ENCODE peak calls at places on chromosome 11, in six cellular contexts. H is effector memory CD4-positive, alpha-beta T cell; I is testis; V is Caco-2; W is PC-3; D is MM.1S. Z is an unnamed sample.

GRCh38 chr11:1207451-1208360 is 15.2 kb upstream of the MUC5B start:
- DNase-seq in H (no peak), I (no peak), V (no peak), W (no peak), D (no peak), Z (no peak)

GRCh38 chr11:14336507-14337503 is 22.2 kb downstream of the RRAS2 start:
- DNase-seq in H (no peak), I (no peak), V (no peak), W (peak; percentile 96), D (no peak), Z (no peak)

GRCh38 chr11:68266936-68267880 is 4.6 kb downstream of the C11orf24 start:
- DNase-seq in H (no peak), I (no peak), V (no peak), W (no peak), D (no peak), Z (no peak)

GRCh38 chr11:120304526-120304925 is 20.6 kb upstream of the TLCD5 start:
- DNase-seq in H (no peak), I (no peak), V (no peak), W (peak; percentile 83), D (no peak), Z (no peak)

GRCh38 chr11:119807402-119807801 is 78.4 kb upstream of the NECTIN1 start:
- DNase-seq in H (no peak), I (no peak), V (no peak), W (no peak), D (no peak), Z (no peak)

GRCh38 chr11:74650498-74650897 is 58.1 kb downstream of the POLD3 start:
- DNase-seq in H (no peak), I (no peak), V (no peak), W (no peak), D (no peak), Z (no peak)

GRCh38 chr11:31958086-31958735 is 132.7 kb upstream of the RCN1 start:
- DNase-seq in H (peak; percentile 27), I (peak; percentile 76), V (peak; percentile 30), W (peak; percentile 77), D (peak; percentile 74), Z (peak; percentile 86)

GRCh38 chr11:72446929-72447753 is 12.8 kb upstream of the CLPB start:
- DNase-seq in H (no peak), I (no peak), V (peak; percentile 68), W (peak; percentile 83), D (peak; percentile 70), Z (no peak)

GRCh38 chr11:92589512-92589911 is 364.9 kb downstream of the FAT3 start:
- DNase-seq in H (no peak), I (no peak), V (no peak), W (no peak), D (no peak), Z (no peak)

GRCh38 chr11:3920148-3920852 is 64.8 kb downstream of the STIM1 start:
- DNase-seq in H (peak; percentile 27), I (no peak), V (no peak), W (peak; percentile 71), D (peak; percentile 42), Z (peak; percentile 35)

GRCh38 chr11:103024086-103024485 is 67.9 kb downstream of the DCUN1D5 start:
- DNase-seq in H (no peak), I (no peak), V (no peak), W (no peak), D (no peak), Z (no peak)

GRCh38 chr11:120141144-120142071 is 3.5 kb upstream of the TRIM29 start:
- DNase-seq in H (no peak), I (no peak), V (no peak), W (no peak), D (no peak), Z (no peak)

GRCh38 chr11:31764766-31765165 is 46.4 kb downstream of the PAX6 start:
- DNase-seq in H (no peak), I (no peak), V (no peak), W (no peak), D (no peak), Z (no peak)

GRCh38 chr11:6900327-6900999 is 8.2 kb upstream of the OR2D2 start:
- DNase-seq in H (no peak), I (no peak), V (no peak), W (peak; percentile 30), D (peak; percentile 18), Z (no peak)

GRCh38 chr11:12769834-12770345 is 95.7 kb downstream of the TEAD1 start:
- DNase-seq in H (no peak), I (no peak), V (peak; percentile 22), W (peak; percentile 82), D (no peak), Z (no peak)

GRCh38 chr11:64229090-64229958 is 1.0 kb upstream of the DNAJC4 start:
- DNase-seq in H (no peak), I (no peak), V (no peak), W (no peak), D (no peak), Z (no peak)

GRCh38 chr11:63937713-63938480 is 905 bp upstream of the NAA40 start:
- DNase-seq in H (no peak), I (no peak), V (peak; percentile 75), W (peak; percentile 51), D (peak; percentile 36), Z (peak; percentile 62)

GRCh38 chr11:67195971-67196418 is 70.3 kb upstream of the GRK2 start:
- DNase-seq in H (no peak), I (no peak), V (peak; percentile 32), W (peak; percentile 84), D (no peak), Z (no peak)

GRCh38 chr11:128927683-128928336 is 14.9 kb downstream of the TP53AIP1 start:
- DNase-seq in H (no peak), I (no peak), V (no peak), W (no peak), D (no peak), Z (peak; percentile 26)

GRCh38 chr11:116166788-116167465 is 605.9 kb downstream of the BUD13 start:
- DNase-seq in H (no peak), I (no peak), V (no peak), W (no peak), D (no peak), Z (no peak)

GRCh38 chr11:116445108-116446047 is 327.4 kb downstream of the BUD13 start:
- DNase-seq in H (no peak), I (no peak), V (no peak), W (no peak), D (no peak), Z (no peak)

DNA sequence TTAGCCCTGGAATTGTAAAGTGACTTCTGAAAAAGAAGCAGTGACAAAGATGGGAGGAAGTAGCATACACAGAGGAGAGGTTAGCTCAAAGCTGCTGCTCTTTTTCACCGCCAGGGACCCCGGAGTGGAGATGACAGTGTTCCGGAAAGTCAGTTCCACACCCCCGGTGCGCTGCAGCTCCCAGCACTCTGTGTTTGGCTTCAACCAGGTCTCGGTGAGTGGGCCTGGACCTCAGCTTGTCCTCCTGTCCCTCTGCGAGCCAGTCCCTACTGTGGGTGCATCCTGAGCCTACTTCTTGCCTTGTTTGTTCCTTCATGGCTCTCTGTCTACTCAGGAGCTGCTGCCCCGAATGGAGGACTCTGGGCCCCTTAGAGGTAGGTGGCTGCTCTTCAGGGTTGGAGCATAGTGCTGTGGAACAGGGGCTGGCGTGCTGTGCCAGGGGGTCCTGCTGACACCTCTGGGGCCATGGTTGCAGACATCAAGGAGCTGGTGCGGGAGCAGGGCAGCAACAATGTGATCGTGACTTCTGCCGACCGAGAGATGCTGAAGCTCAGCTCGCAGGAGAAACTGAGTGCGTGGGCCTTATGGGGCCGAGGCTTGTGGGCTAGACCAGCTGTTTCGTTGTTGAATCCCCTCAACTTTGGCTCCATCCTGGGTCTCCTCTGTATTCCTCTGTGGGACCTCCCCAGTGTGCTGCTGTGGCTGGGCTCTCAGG is 1.7 kb downstream of the PCNX3 start:
- DNase-seq in H (no peak), I (no peak), V (no peak), W (no peak), D (no peak), Z (no peak)
- H3K4me3 ChIP-seq in H (no peak overlapping the region), I (no peak overlapping the region), V (peak overlapping the region; percentile 85), W (peak overlapping the region; percentile 83), D (peak overlapping the region; percentile 77), Z (no peak overlapping the region)

GRCh38 chr11:70603064-70603755 is 204.9 kb downstream of the CTTN start:
- DNase-seq in H (no peak), I (no peak), V (no peak), W (no peak), D (no peak), Z (no peak)

GRCh38 chr11:70601861-70602575 is 203.7 kb downstream of the CTTN start:
- DNase-seq in H (no peak), I (no peak), V (no peak), W (no peak), D (no peak), Z (no peak)

GRCh38 chr11:70604221-70604620 is 205.9 kb downstream of the CTTN start:
- DNase-seq in H (no peak), I (no peak), V (no peak), W (no peak), D (no peak), Z (no peak)

GRCh38 chr11:70604630-70605520 is 206.5 kb downstream of the CTTN start:
- DNase-seq in H (no peak), I (no peak), V (no peak), W (no peak), D (no peak), Z (no peak)

GRCh38 chr11:70603756-70604211 is 205.5 kb downstream of the CTTN start:
- DNase-seq in H (no peak), I (peak; percentile 46), V (no peak), W (no peak), D (no peak), Z (no peak)
- H3K9me3 ChIP-seq in H (no peaks in the 10 kb centered on the region), I (no peaks in the 10 kb centered on the region), V (no peaks in the 10 kb centered on the region), W (no peaks in the 10 kb centered on the region), D (no peaks in the 10 kb centered on the region), Z (no peaks in the 10 kb centered on the region)

GRCh38 chr11:130448416-130449068 is at the start of gene ADAMTS15:
- DNase-seq in H (no peak), I (peak; percentile 75), V (peak; percentile 93), W (peak; percentile 97), D (peak; percentile 91), Z (peak; percentile 97)
- H3K4me3 ChIP-seq in H (peak within 1 kb of the TSS; percentile 25), I (peak within 1 kb of the TSS; percentile 64), V (peak within 1 kb of the TSS; percentile 51), W (peak within 1 kb of the TSS; percentile 94), D (peak within 1 kb of the TSS; percentile 80), Z (peak within 1 kb of the TSS; percentile 70)

GRCh38 chr11:96627379-96627778 is 237.6 kb downstream of the JRKL start:
- DNase-seq in H (no peak), I (no peak), V (no peak), W (no peak), D (no peak), Z (no peak)
- H3K9me3 ChIP-seq in H (no peaks in the 10 kb centered on the region), I (no peaks in the 10 kb centered on the region), V (peaks cover 22% of the 10 kb centered on the region), W (no peaks in the 10 kb centered on the region), D (no peaks in the 10 kb centered on the region), Z (no peaks in the 10 kb centered on the region)

DNA sequence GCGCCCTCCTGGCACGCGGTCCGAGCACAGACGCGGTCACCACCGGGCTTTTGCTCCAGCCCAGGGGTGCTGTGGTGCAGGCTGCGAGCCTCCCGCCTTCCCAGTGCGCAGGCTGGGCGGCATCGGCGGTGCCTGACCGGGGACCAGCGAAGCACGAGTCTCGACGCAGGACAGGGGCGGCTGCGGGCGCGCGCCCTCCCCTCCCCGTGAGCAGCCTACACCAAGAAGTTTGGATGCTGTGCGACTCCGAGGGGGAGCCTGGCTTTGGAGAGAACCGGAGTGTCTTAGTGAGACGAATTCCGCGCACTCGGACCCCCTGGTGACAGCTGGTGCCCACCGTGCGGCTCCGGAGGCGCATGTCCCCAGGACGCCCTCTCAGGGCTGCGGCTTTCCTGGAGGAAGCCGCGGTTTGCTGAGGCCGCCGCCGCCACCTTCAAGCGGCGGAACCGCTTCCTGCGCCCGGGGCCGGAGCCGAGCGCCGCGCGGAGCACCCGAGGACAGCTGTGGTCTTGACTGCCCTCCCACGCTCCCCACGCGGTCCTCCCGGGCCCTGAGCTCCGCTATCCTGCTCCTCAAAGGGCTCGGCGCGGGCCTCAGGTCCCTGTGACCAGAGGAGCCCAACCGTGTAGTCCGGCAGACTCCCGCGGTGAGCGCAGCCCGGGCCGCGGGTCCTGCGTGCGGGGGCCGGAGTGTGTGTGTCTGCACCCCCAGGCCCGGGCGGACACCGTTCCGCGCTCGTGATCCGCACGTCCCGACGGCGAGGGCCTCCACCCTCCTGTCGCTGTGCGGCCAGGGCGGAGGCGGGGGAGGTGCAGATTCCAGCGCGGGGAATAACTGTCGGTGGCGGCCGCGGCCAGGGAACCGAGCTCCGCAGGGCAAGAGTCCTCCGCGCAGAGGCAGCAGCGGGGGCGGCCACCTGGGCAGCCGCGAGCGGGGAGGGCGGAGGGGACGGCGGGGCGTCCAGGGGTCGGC is 1.7 kb downstream of the FGF3 start:
- DNase-seq in H (no peak), I (no peak), V (peak; percentile 67), W (peak; percentile 26), D (no peak), Z (no peak)
- H3K4me3 ChIP-seq in H (no peak overlapping the region), I (peak overlapping the region; percentile 15), V (peak overlapping the region; percentile 39), W (peak overlapping the region; percentile 65), D (no peak overlapping the region), Z (no peak overlapping the region)

Z was measured in right cardiac atrium.